ENCODE peak calls at places on chromosomes 6 and 20, in seven cellular contexts. N, H, J, Z, A, M and Y are unnamed samples.

GRCh38 chr6:81450180-81450579 is 302.3 kb downstream of the TENT5A start:
- DNase-seq in H (no peak), M (no peak), N (no peak), J (peak; percentile 15), A (no peak), Z (peak; percentile 72), Y (no peak)

GRCh38 chr6:70708448-70708847 is 40.8 kb downstream of the SMAP1 start:
- DNase-seq in J (no peak), N (no peak), A (no peak), Z (no peak), H (no peak), M (no peak), Y (peak; percentile 68)

GRCh38 chr6:44100088-44100550 is 27.1 kb downstream of the MRPL14 start:
- DNase-seq in N (no peak), A (no peak), M (no peak), Z (no peak), J (peak; percentile 69), H (no peak), Y (peak; percentile 61)

GRCh38 chr6:137764464-137764863 is 102.6 kb upstream of the TNFAIP3 start:
- DNase-seq in H (no peak), J (no peak), N (no peak), M (no peak), A (no peak), Z (no peak), Y (no peak)

GRCh38 chr6:125054331-125054730 is 92.1 kb downstream of the RNF217 start:
- DNase-seq in J (no peak), Z (no peak), A (no peak), N (no peak), H (no peak), M (no peak), Y (no peak)

GRCh38 chr20:3678893-3679720 is 2.7 kb downstream of the ADAM33 start:
- DNase-seq in A (no peak), N (no peak), Z (no peak), J (no peak), M (no peak), H (no peak), Y (no peak)

GRCh38 chr6:138007014-138007472 is 100.2 kb downstream of the PERP start:
- DNase-seq in N (no peak), A (no peak), H (no peak), M (peak; percentile 23), Z (no peak), J (peak; percentile 48), Y (peak; percentile 26)

GRCh38 chr6:142401838-142402237 is 100.0 kb downstream of the ADGRG6 start:
- DNase-seq in N (no peak), A (no peak), J (no peak), H (no peak), M (no peak), Z (no peak), Y (no peak)

GRCh38 chr6:35310265-35310831 is 12.7 kb downstream of the DEF6 start:
- DNase-seq in N (no peak), H (no peak), Z (peak; percentile 38), J (no peak), M (no peak), A (peak; percentile 32), Y (no peak)

GRCh38 chr20:52619101-52619500 is 353.1 kb upstream of the TSHZ2 start:
- DNase-seq in Z (no peak), M (no peak), J (no peak), N (no peak), A (no peak), H (no peak), Y (no peak)

GRCh38 chr20:52624270-52624669 is 347.9 kb upstream of the TSHZ2 start:
- DNase-seq in Z (no peak), J (no peak), N (no peak), H (no peak), A (no peak), M (peak; percentile 41), Y (no peak)

GRCh38 chr20:52619671-52620070 is 352.5 kb upstream of the TSHZ2 start:
- DNase-seq in N (no peak), J (no peak), H (no peak), M (no peak), Z (no peak), A (no peak), Y (no peak)

GRCh38 chr20:52621401-52621800 is 350.8 kb upstream of the TSHZ2 start:
- DNase-seq in A (no peak), N (no peak), Z (no peak), J (no peak), H (no peak), M (no peak), Y (no peak)

DNA sequence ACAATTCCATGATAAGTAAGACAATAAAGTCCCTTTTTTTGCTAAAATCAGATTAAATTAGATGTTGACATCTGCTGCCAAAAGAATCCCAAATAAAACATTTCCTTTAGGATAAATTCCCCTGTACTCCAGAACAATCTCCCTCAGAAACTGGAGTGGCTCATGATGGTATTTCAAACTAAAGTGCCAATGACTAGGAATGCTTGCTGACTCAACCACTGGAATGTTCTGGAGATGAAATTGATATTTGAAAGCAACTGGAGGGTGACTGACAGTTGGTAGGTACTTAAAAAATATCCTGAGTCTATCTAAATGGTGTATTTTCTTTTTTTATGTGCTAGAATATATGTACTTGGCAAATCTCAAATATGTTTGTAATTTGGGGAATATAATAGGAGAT is 350.1 kb upstream of the TSHZ2 start:
- DNase-seq in J (no peak), N (no peak), M (no peak), Z (no peak), A (no peak), H (no peak), Y (no peak)
- H3K27ac ChIP-seq in J (no peak overlapping the region), N (no peak overlapping the region), M (no peak overlapping the region), Z (no peak overlapping the region), A (no peak overlapping the region), H (no peak overlapping the region), Y (no peak overlapping the region)

DNA sequence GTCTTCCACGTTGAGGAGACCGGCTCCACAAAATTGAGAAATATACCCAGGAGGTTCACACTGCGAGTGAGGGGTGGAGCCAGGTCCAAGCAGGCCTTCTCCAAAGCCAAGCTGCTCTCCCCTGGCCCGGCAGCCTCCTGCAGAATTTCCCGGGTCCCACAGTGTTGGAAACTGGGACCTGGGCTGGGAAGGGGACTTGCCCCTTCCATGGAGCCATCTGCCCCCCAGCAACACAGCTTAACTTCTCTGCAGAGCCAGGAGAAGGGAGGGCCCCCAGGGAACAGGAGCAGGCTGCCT is 35.4 kb downstream of the MDFI start:
- DNase-seq in J (no peak), M (no peak), N (no peak), H (no peak), A (no peak), Z (no peak), Y (no peak)
- H3K4me1 ChIP-seq in J (peaks cover 7% of the 10 kb centered on the region), M (peaks cover 12% of the 10 kb centered on the region), N (no peaks in the 10 kb centered on the region), H (no peaks in the 10 kb centered on the region), A (no peaks in the 10 kb centered on the region), Z (no peaks in the 10 kb centered on the region), Y (no peaks in the 10 kb centered on the region)

GRCh38 chr20:62138204-62138543 is 5.0 kb downstream of the PSMA7 start:
- DNase-seq in N (no peak), H (no peak), A (no peak), Z (no peak), J (no peak), M (no peak), Y (no peak)
- H3K36me3 ChIP-seq in N (peaks cover 38% of the 10 kb centered on the region), H (peaks cover 78% of the 10 kb centered on the region), A (peaks cover 69% of the 10 kb centered on the region), Z (no peaks in the 10 kb centered on the region), J (peaks cover 70% of the 10 kb centered on the region), M (peaks cover 87% of the 10 kb centered on the region), Y (peaks cover 22% of the 10 kb centered on the region)

GRCh38 chr20:50027611-50028105 is 44.9 kb downstream of the SNAI1 start:
- DNase-seq in H (no peak), Z (peak; percentile 90), M (no peak), J (no peak), A (no peak), N (peak; percentile 53), Y (no peak)
- H3K27ac ChIP-seq in H (peak overlapping the region; percentile 11), Z (peak overlapping the region; percentile 43), M (no peak overlapping the region), J (no peak overlapping the region), A (no peak overlapping the region), N (no peak overlapping the region), Y (no peak overlapping the region)